ENCODE peak calls at places on chromosomes 4 and X, in four cellular contexts. U is tibial nerve, L is vagina, Q is kidney. B is an unnamed sample.

GRCh38 chr4:57193164-57193810 is 83.1 kb upstream of the IGFBP7 start:
- DNase-seq in U (no peak), L (no peak), Q (no peak), B (no peak)

GRCh38 chr4:4402966-4403365 is 16.1 kb downstream of the NSG1 start:
- DNase-seq in U (no peak), L (no peak), Q (no peak), B (peak)

GRCh38 chrX:11367609-11368430 is 74.6 kb downstream of the AMELX start:
- DNase-seq in U (no peak), L (no peak), Q (no peak), B (peak)

GRCh38 chrX:134732676-134733075 is 74.4 kb upstream of the PLAC1 start:
- DNase-seq in U (no peak), L (no peak), Q (no peak), B (no peak)

GRCh38 chrX:57595381-57595811 is 3.6 kb downstream of the ZXDB start:
- DNase-seq in U (no peak), L (no peak), Q (no peak), B (peak)

GRCh38 chr4:147589586-147589985 is 27.6 kb upstream of the TMEM184C start:
- DNase-seq in U (no peak), L (no peak), Q (no peak), B (no peak)

GRCh38 chr4:4865705-4866123 is 6.2 kb downstream of the MSX1 start:
- DNase-seq in U (no peak), L (no peak), Q (peak), B (no peak)

GRCh38 chr4:123709336-123709735 is 312.7 kb downstream of the SPRY1 start:
- DNase-seq in U (no peak), L (no peak), Q (no peak), B (peak)

GRCh38 chr4:94357624-94358023 is 15.0 kb upstream of the HPGDS start:
- DNase-seq in U (no peak), L (no peak), Q (no peak), B (no peak)

GRCh38 chr4:16884673-16885460 is 13.6 kb downstream of the LDB2 start:
- DNase-seq in U (no peak), L (no peak), Q (no peak), B (no peak)

GRCh38 chr4:143178923-143179322 is 5.8 kb upstream of the USP38 start:
- DNase-seq in U (no peak), L (no peak), Q (no peak), B (no peak)

GRCh38 chr4:4856071-4857000 is 3.1 kb upstream of the MSX1 start:
- DNase-seq in U (no peak), L (no peak), Q (peak), B (no peak)

GRCh38 chrX:152917969-152918579 is 20.2 kb downstream of the ZNF185 start:
- DNase-seq in U (no peak), L (no peak), Q (no peak), B (peak)

GRCh38 chrX:111119341-111119740 is 23.4 kb downstream of the PAK3 start:
- DNase-seq in U (no peak), L (no peak), Q (no peak), B (no peak)

GRCh38 chr4:52883183-52883621 is 21.1 kb downstream of the RASL11B start:
- DNase-seq in U (no peak), L (no peak), Q (no peak), B (no peak)

GRCh38 chr4:169557061-169557636 is 55.2 kb downstream of the NEK1 start:
- DNase-seq in U (no peak), L (no peak), Q (no peak), B (no peak)

GRCh38 chr4:5541154-5541553 is 167.2 kb downstream of the EVC2 start:
- DNase-seq in U (no peak), L (no peak), Q (no peak), B (no peak)

GRCh38 chr4:123244233-123244632 is 152.4 kb upstream of the SPRY1 start:
- DNase-seq in U (peak), L (no peak), Q (peak), B (peak)

GRCh38 chrX:14673764-14674163 is 144.4 kb downstream of the GLRA2 start:
- DNase-seq in U (no peak), L (no peak), Q (no peak), B (peak)

GRCh38 chr4:13559414-13559813 is 15.1 kb upstream of the NKX3-2 start:
- DNase-seq in U (no peak), L (no peak), Q (no peak), B (peak)

GRCh38 chrX:18368402-18368801 is 13.9 kb upstream of the SCML2 start:
- DNase-seq in U (no peak), L (no peak), Q (no peak), B (no peak)

GRCh38 chrX:97787311-97787710 is 903.6 kb downstream of the RPA4 start:
- DNase-seq in U (no peak), L (no peak), Q (no peak), B (no peak)

DNA sequence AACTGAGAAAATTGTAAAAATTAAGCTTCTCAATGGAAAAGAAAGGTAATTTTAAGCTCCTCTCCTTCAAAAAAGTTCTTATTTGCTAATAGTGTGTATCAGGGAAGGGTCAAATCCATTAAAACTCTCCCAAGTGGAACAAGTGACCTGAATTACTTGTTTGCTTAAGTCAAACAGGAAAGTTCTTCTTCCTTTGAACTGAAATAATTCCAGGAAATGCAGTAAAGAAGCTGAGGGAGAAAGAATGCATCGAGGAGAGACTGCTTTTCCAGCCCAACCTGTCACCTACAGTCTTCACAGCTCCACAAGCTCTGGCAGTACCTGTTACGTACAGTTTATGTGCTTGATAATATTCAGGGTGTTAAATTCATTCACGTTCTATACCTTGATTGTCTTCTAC is 131.1 kb downstream of the KLHL8 start:
- DNase-seq in U (no peak), L (no peak), Q (no peak), B (no peak)
- H3K4me3 ChIP-seq in U (no peak), L (no peak), Q (no peak), B (no peak)

GRCh38 chr4:44019721-44020120 is 428.9 kb downstream of the KCTD8 start:
- DNase-seq in U (no peak), L (no peak), Q (no peak), B (no peak)

GRCh38 chr4:44016582-44017421 is 431.8 kb downstream of the KCTD8 start:
- DNase-seq in U (no peak), L (no peak), Q (no peak), B (peak)

GRCh38 chr4:44017422-44017739 is 431.2 kb downstream of the KCTD8 start:
- DNase-seq in U (no peak), L (no peak), Q (no peak), B (no peak)
- H3K4me3 ChIP-seq in U (no peak), L (no peak), Q (no peak), B (no peak)

GRCh38 chr4:184380707-184381106 is 93.6 kb downstream of the IRF2 start:
- DNase-seq in U (no peak), L (no peak), Q (no peak), B (no peak)

GRCh38 chr4:184384810-184385557 is 89.4 kb downstream of the IRF2 start:
- DNase-seq in U (no peak), L (no peak), Q (no peak), B (no peak)

GRCh38 chr4:184383497-184384055 is 90.8 kb downstream of the IRF2 start:
- DNase-seq in U (no peak), L (no peak), Q (no peak), B (peak)

GRCh38 chr4:184384056-184384809 is 90.1 kb downstream of the IRF2 start:
- DNase-seq in U (no peak), L (no peak), Q (peak), B (peak)

GRCh38 chr4:184382189-184382846 is 92.0 kb downstream of the IRF2 start:
- DNase-seq in U (no peak), L (no peak), Q (no peak), B (no peak)
- H3K4me3 ChIP-seq in U (no peak), L (no peak), Q (no peak), B (no peak)

GRCh38 chr4:1250527-1250812 is 1.5 kb upstream of the CTBP1 start:
- DNase-seq in U (no peak), L (no peak), Q (peak), B (no peak)
- H3K4me3 ChIP-seq in U (no peak), L (peak), Q (peak), B (no peak)

GRCh38 chrX:43682726-43683125 is 26.6 kb downstream of the MAOA start:
- DNase-seq in U (no peak), L (no peak), Q (no peak), B (no peak)

GRCh38 chrX:43688586-43688985 is 32.5 kb downstream of the MAOA start:
- DNase-seq in U (no peak), L (no peak), Q (no peak), B (no peak)

GRCh38 chrX:43679778-43680177 is 23.7 kb downstream of the MAOA start:
- DNase-seq in U (no peak), L (no peak), Q (no peak), B (peak)

GRCh38 chrX:43685221-43685620 is 29.1 kb downstream of the MAOA start:
- DNase-seq in U (no peak), L (no peak), Q (no peak), B (no peak)
- H3K4me3 ChIP-seq in U (no peak), L (no peak), Q (no peak), B (no peak)